ENCODE peak calls at places on chromosome X, in five cellular contexts. A is K562, L is SK-N-SH, T is HepG2, E is HL-60. Y is an unnamed sample.

GRCh38 chrX:112513154-112513553 is 166.6 kb downstream of the LHFPL1 start:
- DNase-seq in A (no peak), L (no peak), T (no peak), E (no peak), Y (no peak)

GRCh38 chrX:48835524-48836329 is at the start of gene PCSK1N:
- DNase-seq in A (no peak), L (peak), T (peak), E (no peak), Y (no peak)

GRCh38 chrX:47662144-47662657 is 3.2 kb upstream of the UXT start:
- DNase-seq in A (peak), L (no peak), T (no peak), E (no peak), Y (no peak)

GRCh38 chrX:107374831-107375230 is 74.6 kb upstream of the FRMPD3 start:
- DNase-seq in A (no peak), L (no peak), T (no peak), E (no peak), Y (no peak)

GRCh38 chrX:74419861-74420193 is 1.5 kb upstream of the SLC16A2 start:
- DNase-seq in A (no peak), L (no peak), T (no peak), E (no peak), Y (no peak)

GRCh38 chrX:123736333-123736921 is 3.6 kb upstream of the THOC2 start:
- DNase-seq in A (no peak), L (peak), T (no peak), E (no peak), Y (no peak)

GRCh38 chrX:110168585-110168984 is 149.3 kb downstream of the AMMECR1 start:
- DNase-seq in A (no peak), L (no peak), T (no peak), E (no peak), Y (no peak)

GRCh38 chrX:39983715-39984114 is 114.0 kb downstream of the BCOR start:
- DNase-seq in A (no peak), L (no peak), T (no peak), E (no peak), Y (no peak)

GRCh38 chrX:110435191-110435590 is 76.5 kb downstream of the RTL9 start:
- DNase-seq in A (no peak), L (no peak), T (no peak), E (no peak), Y (no peak)

GRCh38 chrX:24242649-24243556 is 71.0 kb downstream of the SUPT20HL2 start:
- DNase-seq in A (no peak), L (no peak), T (peak), E (peak), Y (peak)

GRCh38 chrX:24243692-24244091 is 70.2 kb downstream of the SUPT20HL2 start:
- DNase-seq in A (no peak), L (no peak), T (no peak), E (no peak), Y (no peak)

GRCh38 chrX:24245201-24245600 is 68.7 kb downstream of the SUPT20HL2 start:
- DNase-seq in A (no peak), L (no peak), T (no peak), E (no peak), Y (no peak)

DNA sequence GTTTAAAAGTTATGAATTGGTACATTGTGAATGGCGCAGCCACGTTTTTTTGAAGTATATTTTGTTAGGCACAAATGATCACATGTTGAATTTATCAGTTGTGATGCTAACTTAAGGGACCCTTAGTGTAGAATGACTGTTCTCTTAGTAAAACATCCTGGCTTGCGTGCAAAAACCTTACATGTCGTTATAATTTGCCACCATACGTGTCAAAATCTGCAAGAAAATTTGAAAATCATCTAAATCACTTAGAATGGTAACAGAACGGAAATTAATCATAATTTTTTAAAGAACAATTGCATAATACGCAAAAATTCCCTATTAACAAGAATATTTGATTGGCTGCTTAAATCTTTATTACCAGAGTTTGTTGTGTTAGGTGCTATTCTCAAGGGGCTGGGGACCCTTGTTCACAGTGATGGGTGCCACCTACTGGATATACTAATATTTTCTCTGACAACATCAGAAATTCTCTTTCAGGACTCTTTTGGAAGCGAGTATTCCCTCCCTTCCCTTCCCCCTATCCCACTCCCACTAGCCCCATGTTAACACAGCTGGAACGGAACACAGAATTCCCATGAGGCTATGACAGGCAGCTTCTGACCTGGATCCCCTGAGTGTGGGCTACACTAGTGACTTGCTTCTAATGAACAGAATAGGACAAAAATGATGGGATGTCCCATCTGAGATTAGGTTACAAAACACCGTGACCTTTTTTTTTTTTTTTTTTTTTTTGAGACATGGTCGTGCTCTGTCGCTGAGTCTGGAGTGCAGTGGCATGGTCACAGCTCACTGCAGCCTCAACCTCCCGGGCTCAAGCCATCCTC is 71.8 kb downstream of the SUPT20HL2 start:
- DNase-seq in A (peak), L (peak), T (peak), E (no peak), Y (no peak)
- TF ChIP-seq GABPA in A (no peak), L (no peak), T (no peak), E (no peak), Y (no peak)

DNA sequence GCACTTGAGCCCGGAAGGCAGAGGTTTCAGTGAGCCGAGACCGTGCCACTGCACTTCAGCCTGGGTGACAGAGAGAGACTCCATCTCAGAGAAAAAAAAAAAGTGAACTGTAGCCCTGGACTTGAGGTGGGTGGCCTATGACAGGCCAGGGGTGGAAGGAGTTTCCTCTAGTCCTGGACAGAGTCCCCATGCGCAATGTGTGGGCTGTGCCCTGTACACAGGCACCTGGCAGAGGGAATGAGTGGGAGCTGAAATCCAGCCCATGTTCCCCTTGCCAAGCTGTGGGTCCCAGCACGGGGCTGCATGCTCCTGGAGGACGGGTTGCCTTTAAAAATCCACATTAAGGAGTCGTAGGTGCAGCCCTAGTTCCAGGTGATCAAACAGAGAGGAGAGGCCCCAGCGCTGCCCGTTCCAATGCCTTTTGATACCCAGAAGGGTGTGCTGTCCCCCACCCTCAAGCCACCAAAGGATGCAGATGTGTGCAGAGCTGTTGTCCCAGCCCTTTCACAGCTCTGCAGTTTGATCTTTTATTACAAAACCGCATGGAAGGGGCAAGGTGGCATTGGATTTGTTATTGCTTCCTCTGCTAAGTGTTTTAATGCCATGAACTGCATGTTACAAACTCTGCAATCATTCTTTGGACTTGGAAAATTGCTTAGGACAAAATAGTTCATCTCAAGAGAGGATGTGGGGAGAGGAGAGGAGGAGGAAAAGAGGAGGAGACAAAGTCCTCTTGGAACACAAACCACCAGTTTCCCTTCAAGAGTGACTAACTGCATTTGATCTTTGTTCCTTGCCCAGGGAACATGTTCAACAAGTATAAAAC is 38.0 kb upstream of the PDK3 start:
- DNase-seq in A (no peak), L (no peak), T (peak), E (no peak), Y (no peak)
- TF ChIP-seq POLR2AphosphoS5 in A (no peak), L (no peak), T (no peak), E (no peak), Y (no peak)

GRCh38 chrX:103376979-103377324 is 614 bp downstream of the BEX3 start:
- DNase-seq in A (no peak), L (peak), T (no peak), E (no peak), Y (no peak)
- TF ChIP-seq GABPA in A (no peak), L (no peak), T (no peak), E (no peak), Y (no peak)

GRCh38 chrX:68894513-68895338 is 65.9 kb downstream of the EFNB1 start:
- DNase-seq in A (no peak), L (peak), T (no peak), E (peak), Y (no peak)

GRCh38 chrX:68894142-68894512 is 65.3 kb downstream of the EFNB1 start:
- DNase-seq in A (no peak), L (peak), T (no peak), E (no peak), Y (no peak)

GRCh38 chrX:68897118-68897517 is 68.3 kb downstream of the EFNB1 start:
- DNase-seq in A (peak), L (no peak), T (no peak), E (no peak), Y (no peak)

GRCh38 chrX:68896581-68896980 is 67.8 kb downstream of the EFNB1 start:
- DNase-seq in A (no peak), L (no peak), T (no peak), E (no peak), Y (no peak)

DNA sequence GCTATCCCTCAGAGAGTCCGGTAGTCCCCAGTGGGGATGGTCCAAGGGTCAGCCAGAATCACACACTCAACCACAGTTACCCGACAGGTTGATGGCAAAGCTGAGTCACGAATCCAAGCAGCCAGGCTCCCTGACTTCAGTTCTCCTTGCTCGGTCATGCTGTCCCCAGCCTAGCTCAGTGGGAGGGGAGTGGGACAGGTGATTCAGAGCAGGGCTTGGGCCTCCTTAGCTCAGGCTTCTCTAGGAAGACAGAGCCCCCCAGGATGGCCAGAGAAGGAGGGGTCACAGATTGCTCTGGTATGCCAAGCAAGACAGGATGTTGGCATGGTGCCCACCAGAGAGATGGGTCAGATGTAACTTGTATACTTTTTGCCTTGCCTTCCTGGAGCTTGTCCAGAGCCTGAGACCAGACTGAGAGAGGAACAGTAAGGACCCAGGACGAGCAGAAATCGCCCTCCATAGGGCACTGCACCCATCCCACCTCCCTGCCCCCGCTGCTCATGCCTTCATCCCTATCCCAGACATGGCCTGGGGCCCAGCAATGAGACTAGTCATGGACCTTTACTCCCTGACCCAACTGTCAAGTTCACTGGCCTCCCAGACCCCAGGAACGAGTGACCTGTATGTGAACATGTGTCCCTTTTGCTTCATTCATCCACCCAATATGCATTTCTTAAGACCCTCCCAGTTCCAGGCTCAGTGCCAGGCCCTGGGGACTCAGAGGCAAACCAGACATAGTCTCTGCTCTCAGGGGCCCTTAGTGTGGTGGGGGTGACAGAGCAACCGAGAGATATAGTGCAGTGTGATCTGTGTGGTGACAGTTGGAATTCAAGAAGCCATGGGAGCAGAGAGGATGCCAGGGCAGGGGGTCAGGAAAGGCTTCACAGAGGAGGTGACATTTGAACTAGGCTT is 66.8 kb downstream of the EFNB1 start:
- DNase-seq in A (peak), L (peak), T (peak), E (no peak), Y (no peak)
- TF ChIP-seq POLR2AphosphoS5 in A (no peak), L (no peak), T (no peak), E (no peak), Y (no peak)

GRCh38 chrX:77160301-77160700 is 286.9 kb upstream of the FGF16 start:
- DNase-seq in A (no peak), L (no peak), T (no peak), E (no peak), Y (no peak)
- TF ChIP-seq GABPA in A (no peak), L (no peak), T (no peak), E (no peak), Y (no peak)

GRCh38 chrX:138914751-138915150 is 203.2 kb upstream of the FGF13 start:
- DNase-seq in A (no peak), L (no peak), T (no peak), E (no peak), Y (no peak)

GRCh38 chrX:138921031-138921430 is 209.5 kb upstream of the FGF13 start:
- DNase-seq in A (no peak), L (no peak), T (no peak), E (no peak), Y (no peak)

DNA sequence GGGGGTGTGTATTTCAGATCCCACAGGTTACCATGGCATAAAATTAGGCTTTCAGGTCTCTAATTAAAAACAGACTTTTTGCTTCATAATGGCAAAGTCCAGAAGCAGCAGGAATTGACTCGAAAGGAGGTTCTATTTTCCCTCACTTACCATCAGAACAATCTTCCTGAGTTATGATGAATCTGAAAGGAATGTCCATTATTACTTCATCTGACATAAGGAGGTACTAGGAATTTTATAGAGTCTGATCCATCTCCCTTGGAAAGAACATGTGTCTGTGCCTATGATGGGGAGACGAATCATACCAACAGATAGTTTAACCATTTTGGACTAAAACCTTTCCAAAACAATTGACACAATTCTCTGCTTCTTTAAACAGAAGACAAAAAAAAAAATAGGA is 206.3 kb upstream of the FGF13 start:
- DNase-seq in A (no peak), L (no peak), T (no peak), E (no peak), Y (no peak)
- TF ChIP-seq POLR2AphosphoS5 in A (no peak), L (no peak), T (no peak), E (no peak), Y (no peak)

DNA sequence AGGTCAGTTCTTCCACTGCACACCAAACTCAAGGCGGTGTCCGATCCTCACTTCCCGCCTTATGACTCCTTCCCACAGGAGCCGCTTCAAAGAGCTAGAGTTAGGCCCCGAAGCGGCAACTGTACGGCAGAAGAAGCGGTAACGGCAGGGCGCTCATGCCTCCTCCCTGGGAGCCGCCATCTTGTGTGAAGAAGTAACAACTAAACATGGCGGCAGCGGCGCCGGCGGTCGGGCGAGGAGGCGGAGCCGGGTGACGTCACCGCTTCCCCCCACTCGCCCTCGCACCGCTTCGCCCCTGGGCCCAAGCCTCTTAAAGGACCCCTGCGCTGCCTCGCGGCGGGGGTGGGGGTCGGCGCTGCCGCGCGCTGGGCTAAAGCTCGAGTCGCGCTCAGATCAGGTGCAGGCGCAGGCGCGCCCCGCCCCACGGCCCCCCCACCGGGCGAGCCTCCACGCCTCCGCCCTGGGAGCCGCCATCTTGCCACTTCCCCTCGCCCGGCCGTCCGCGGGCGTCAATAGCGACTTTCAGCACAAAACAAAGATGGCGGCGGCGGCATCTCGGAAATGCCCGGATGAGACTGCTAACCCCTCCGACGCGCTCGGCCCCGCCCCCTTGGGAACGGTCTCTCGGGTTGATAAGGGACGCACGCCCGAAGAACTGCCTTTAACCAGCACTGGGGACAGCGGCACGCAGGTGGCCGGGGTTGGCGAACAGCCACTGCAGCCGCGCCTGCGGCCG is at the start of gene HCFC1:
- DNase-seq in A (peak), L (peak), T (peak), E (no peak), Y (peak)
- TF ChIP-seq GABPA in A (no peak), L (peak), T (no peak), E (no peak), Y (no peak)

GRCh38 chrX:17595456-17596035 is 141.7 kb upstream of the SCML1 start:
- DNase-seq in A (no peak), L (no peak), T (no peak), E (no peak), Y (no peak)
- TF ChIP-seq POLR2AphosphoS5 in A (no peak), L (no peak), T (no peak), E (no peak), Y (no peak)

GRCh38 chrX:8846271-8846670 is 45.1 kb upstream of the FAM9A start:
- DNase-seq in A (no peak), L (no peak), T (no peak), E (no peak), Y (no peak)
- TF ChIP-seq GABPA in A (no peak), L (no peak), T (no peak), E (no peak), Y (no peak)

Y was measured in GM12878.